ENCODE peak calls at places on chromosome 5, in eight cellular contexts. G is epithelial cell of esophagus, M is fibroblast of lung, Y is heart right ventricle, T is ovary, C is RWPE2, N is cardiac fibroblast, K is right lobe of liver. H is an unnamed sample.

GRCh38 chr5:97231025-97231636 is 48.1 kb upstream of the RIOK2 start:
- DNase-seq in K (no peak), T (no peak), N (peak; percentile 92), C (no peak), Y (no peak), G (peak; percentile 83), M (peak; percentile 71), H (no peak)

GRCh38 chr5:109611505-109611904 is 78.2 kb upstream of the MAN2A1 start:
- DNase-seq in Y (no peak), K (no peak), N (no peak), C (no peak), T (no peak), G (no peak), M (no peak), H (no peak)

GRCh38 chr5:142246-142810 is 49.0 kb upstream of the LRRC14B start:
- DNase-seq in C (no peak), N (no peak), M (no peak), K (no peak), Y (no peak), T (no peak), G (no peak), H (no peak)

GRCh38 chr5:53366245-53366644 is 114.2 kb upstream of the FST start:
- DNase-seq in G (peak; percentile 87), Y (no peak), K (no peak), T (no peak), N (peak; percentile 82), C (no peak), M (peak; percentile 53), H (no peak)

GRCh38 chr5:69252437-69252836 is 17.8 kb downstream of the CDK7 start:
- DNase-seq in C (no peak), N (no peak), G (no peak), Y (no peak), T (no peak), K (no peak), M (no peak), H (no peak)

GRCh38 chr5:43020294-43020711 is 19.8 kb downstream of the ANXA2R start:
- DNase-seq in T (no peak), G (no peak), M (peak; percentile 70), C (no peak), K (no peak), Y (no peak), N (no peak), H (no peak)

GRCh38 chr5:3010953-3011763 is 259.7 kb upstream of the IRX2 start:
- DNase-seq in K (no peak), G (no peak), Y (no peak), C (peak; percentile 25), N (no peak), T (no peak), M (no peak), H (no peak)

GRCh38 chr5:56922922-56923321 is 13.5 kb downstream of the SETD9 start:
- DNase-seq in G (no peak), N (no peak), Y (no peak), M (no peak), T (no peak), C (no peak), K (no peak), H (no peak)

GRCh38 chr5:93800988-93801811 is 59.8 kb upstream of the POU5F2 start:
- DNase-seq in T (no peak), K (no peak), M (peak; percentile 76), C (no peak), G (peak; percentile 85), N (peak; percentile 80), Y (no peak), H (no peak)

GRCh38 chr5:6820851-6821479 is 107.7 kb downstream of the TENT4A start:
- DNase-seq in T (no peak), C (no peak), N (peak; percentile 32), G (peak; percentile 29), K (no peak), M (no peak), Y (no peak), H (no peak)

GRCh38 chr5:89374818-89375521 is 492.0 kb upstream of the MEF2C start:
- DNase-seq in T (no peak), M (no peak), Y (no peak), G (peak; percentile 11), K (no peak), C (no peak), N (no peak), H (no peak)

GRCh38 chr5:107806271-107806670 is 135.5 kb upstream of the EFNA5 start:
- DNase-seq in C (no peak), M (no peak), K (no peak), T (no peak), Y (no peak), G (no peak), N (no peak), H (no peak)

GRCh38 chr5:6745706-6746217 is 32.5 kb downstream of the TENT4A start:
- DNase-seq in M (peak; percentile 54), T (no peak), Y (no peak), G (peak; percentile 73), N (peak; percentile 84), K (no peak), C (peak; percentile 20), H (no peak)

GRCh38 chr5:50292735-50293394 is 148.2 kb downstream of the EMB start:
- DNase-seq in N (no peak), Y (no peak), T (no peak), G (no peak), C (no peak), K (peak; percentile 50), M (no peak), H (no peak)

GRCh38 chr5:83865579-83865978 is 144.9 kb upstream of the HAPLN1 start:
- DNase-seq in K (no peak), N (peak; percentile 5), C (no peak), G (no peak), M (no peak), Y (no peak), T (no peak), H (no peak)

GRCh38 chr5:177220576-177220975 is 82.9 kb downstream of the RAB24 start:
- DNase-seq in G (peak; percentile 57), N (no peak), T (no peak), M (no peak), C (no peak), K (no peak), Y (no peak), H (no peak)

GRCh38 chr5:177496111-177497010 is 1.0 kb downstream of the PDLIM7 start:
- DNase-seq in M (peak; percentile 95), G (peak; percentile 86), Y (no peak), C (peak; percentile 98), T (peak; percentile 85), K (peak; percentile 63), N (peak; percentile 93), H (peak; percentile 69)

GRCh38 chr5:136538534-136538933 is 173.2 kb upstream of the TRPC7 start:
- DNase-seq in C (no peak), N (no peak), T (no peak), M (no peak), Y (no peak), G (no peak), K (no peak), H (no peak)

GRCh38 chr5:89728750-89729149 is 680.8 kb downstream of the CETN3 start:
- DNase-seq in T (peak; percentile 44), G (no peak), K (no peak), N (peak; percentile 78), Y (no peak), C (no peak), M (peak; percentile 86), H (peak; percentile 12)

DNA sequence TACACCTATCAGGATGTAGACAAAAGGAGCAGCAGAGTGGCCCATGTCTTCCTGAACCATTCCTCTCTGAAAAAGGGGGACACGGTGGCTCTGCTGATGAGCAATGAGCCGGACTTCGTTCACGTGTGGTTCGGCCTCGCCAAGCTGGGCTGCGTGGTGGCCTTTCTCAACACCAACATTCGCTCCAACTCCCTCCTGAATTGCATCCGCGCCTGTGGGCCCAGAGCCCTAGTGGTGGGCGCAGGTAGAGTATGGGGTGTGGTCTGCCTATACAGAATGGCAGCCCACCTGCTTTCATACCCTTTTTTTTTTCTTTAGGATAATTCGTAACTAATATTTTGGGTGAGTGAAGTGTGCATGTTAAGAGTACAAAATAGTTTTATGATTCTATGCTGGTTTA is 1.1 kb downstream of the SLC27A6 start:
- DNase-seq in N (no peak), C (no peak), Y (no peak), M (no peak), T (no peak), G (no peak), K (no peak), H (no peak)
- TF ChIP-seq CTCF in N (no peak), C (no peak), Y (no peak), M (no peak), T (no peak), G (no peak), K (no peak), H (peak; percentile 30)

DNA sequence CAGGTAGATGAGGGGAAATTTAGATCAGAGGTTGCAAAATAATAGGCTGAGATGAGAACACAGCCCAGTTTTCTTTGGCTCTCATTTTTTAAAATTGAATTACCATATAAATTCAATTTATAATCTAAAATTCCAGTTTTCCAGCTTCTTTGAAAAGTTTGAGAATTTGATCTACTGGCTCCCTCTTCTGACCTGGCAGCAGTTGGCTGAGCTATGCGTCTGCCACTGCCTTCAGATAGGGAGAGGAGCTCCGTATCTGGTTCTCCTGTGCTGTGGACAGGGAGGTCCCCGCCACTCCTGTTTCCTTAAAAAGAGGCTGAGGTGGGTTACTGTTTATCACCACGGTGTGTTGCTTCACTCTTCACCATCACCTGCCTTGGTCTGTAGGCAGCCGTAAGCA is 103.7 kb downstream of the ARHGAP26 start:
- DNase-seq in K (no peak), N (no peak), Y (no peak), T (no peak), M (no peak), G (no peak), C (no peak), H (no peak)
- TF ChIP-seq CTCF in K (no peak), N (peak; percentile 9), Y (no peak), T (no peak), M (no peak), G (no peak), C (peak; percentile 11), H (peak; percentile 35)

GRCh38 chr5:171485668-171486067 is 66.2 kb downstream of the FGF18 start:
- DNase-seq in C (no peak), M (no peak), K (no peak), N (no peak), Y (no peak), G (no peak), T (no peak), H (no peak)

GRCh38 chr5:171479776-171480125 is 60.3 kb downstream of the FGF18 start:
- DNase-seq in N (no peak), Y (no peak), M (no peak), K (no peak), G (no peak), C (no peak), T (no peak), H (no peak)

GRCh38 chr5:171483453-171484177 is 64.2 kb downstream of the FGF18 start:
- DNase-seq in G (no peak), C (no peak), M (peak; percentile 86), K (no peak), N (peak; percentile 84), Y (peak; percentile 84), T (peak; percentile 72), H (peak; percentile 87)

GRCh38 chr5:171481791-171482536 is 62.5 kb downstream of the FGF18 start:
- DNase-seq in M (no peak), G (no peak), C (no peak), T (no peak), Y (no peak), K (no peak), N (no peak), H (peak; percentile 44)

GRCh38 chr5:171484460-171484899 is 65.0 kb downstream of the FGF18 start:
- DNase-seq in M (peak; percentile 17), C (no peak), T (no peak), G (peak; percentile 36), N (peak; percentile 39), Y (no peak), K (no peak), H (no peak)
- TF ChIP-seq CTCF in M (peak; percentile 68), C (peak; percentile 92), T (peak; percentile 30), G (peak; percentile 62), N (peak; percentile 78), Y (peak; percentile 69), K (peak; percentile 51), H (peak; percentile 74)

GRCh38 chr5:151110122-151110681 is 29.4 kb upstream of the TNIP1 start:
- DNase-seq in G (no peak), K (no peak), T (no peak), C (no peak), Y (no peak), N (no peak), M (no peak), H (no peak)
- TF ChIP-seq CTCF in G (no peak), K (no peak), T (no peak), C (no peak), Y (no peak), N (no peak), M (no peak), H (peak; percentile 32)

H was measured in left ventricle myocardium inferior.